ENCODE peak calls at places on chromosome 12, in nine cellular contexts. C, S, A, N, U, B, T, D and L are unnamed samples.

GRCh38 chr12:104699489-104700194 is 242.9 kb downstream of the CHST11 start:
- DNase-seq in C (peak), S (no peak), A (no peak), N (no peak), U (no peak), B (peak), T (no peak), D (no peak), L (no peak)

GRCh38 chr12:116559330-116560080 is at the start of gene MAP1LC3B2:
- DNase-seq in C (peak), S (peak), A (peak), N (peak), U (no peak), B (peak), T (peak), D (no peak), L (no peak)

GRCh38 chr12:28955921-28956320 is 193.2 kb upstream of the FAR2 start:
- DNase-seq in C (no peak), S (no peak), A (no peak), N (no peak), U (no peak), B (no peak), T (no peak), D (no peak), L (no peak)

GRCh38 chr12:7376196-7376595 is 67.8 kb downstream of the CD163L1 start:
- DNase-seq in C (peak), S (no peak), A (no peak), N (no peak), U (no peak), B (no peak), T (no peak), D (no peak), L (peak)

GRCh38 chr12:126051611-126052107 is 986.4 kb downstream of the AACS start:
- DNase-seq in C (peak), S (no peak), A (peak), N (no peak), U (no peak), B (no peak), T (no peak), D (peak), L (no peak)

GRCh38 chr12:121033625-121034349 is 5.3 kb downstream of the OASL start:
- DNase-seq in C (peak), S (no peak), A (peak), N (peak), U (no peak), B (peak), T (peak), D (peak), L (no peak)

GRCh38 chr12:29889737-29890136 is 106.0 kb upstream of the TMTC1 start:
- DNase-seq in C (peak), S (peak), A (peak), N (no peak), U (no peak), B (peak), T (no peak), D (peak), L (no peak)

GRCh38 chr12:109873653-109874052 is 6.7 kb downstream of the GLTP start:
- DNase-seq in C (peak), S (no peak), A (no peak), N (no peak), U (no peak), B (no peak), T (no peak), D (no peak), L (no peak)

GRCh38 chr12:105083551-105084105 is 630 bp downstream of the ALDH1L2 start:
- DNase-seq in C (peak), S (peak), A (peak), N (no peak), U (peak), B (peak), T (no peak), D (peak), L (no peak)

GRCh38 chr12:27309293-27309994 is 23.2 kb upstream of the BMAL2 start:
- DNase-seq in C (no peak), S (no peak), A (no peak), N (no peak), U (no peak), B (peak), T (no peak), D (no peak), L (no peak)

GRCh38 chr12:14283489-14284144 is 81.9 kb upstream of the ATF7IP start:
- DNase-seq in C (no peak), S (no peak), A (no peak), N (no peak), U (no peak), B (peak), T (no peak), D (no peak), L (no peak)

GRCh38 chr12:68240079-68240478 is 13.3 kb downstream of the IL22 start:
- DNase-seq in C (peak), S (peak), A (peak), N (no peak), U (peak), B (no peak), T (no peak), D (peak), L (peak)

GRCh38 chr12:93592641-93593396 is 20.3 kb downstream of the SOCS2 start:
- DNase-seq in C (no peak), S (no peak), A (no peak), N (no peak), U (no peak), B (no peak), T (no peak), D (no peak), L (no peak)

GRCh38 chr12:5874514-5874913 is 70.5 kb downstream of the ANO2 start:
- DNase-seq in C (no peak), S (no peak), A (no peak), N (no peak), U (no peak), B (no peak), T (peak), D (no peak), L (no peak)

GRCh38 chr12:5871741-5872140 is 73.3 kb downstream of the ANO2 start:
- DNase-seq in C (no peak), S (no peak), A (no peak), N (no peak), U (no peak), B (no peak), T (no peak), D (no peak), L (no peak)

GRCh38 chr12:5870183-5870582 is 74.9 kb downstream of the ANO2 start:
- DNase-seq in C (no peak), S (no peak), A (no peak), N (no peak), U (no peak), B (no peak), T (no peak), D (no peak), L (no peak)

GRCh38 chr12:5873341-5873919 is 71.6 kb downstream of the ANO2 start:
- DNase-seq in C (no peak), S (no peak), A (no peak), N (no peak), U (no peak), B (no peak), T (no peak), D (no peak), L (no peak)

DNA sequence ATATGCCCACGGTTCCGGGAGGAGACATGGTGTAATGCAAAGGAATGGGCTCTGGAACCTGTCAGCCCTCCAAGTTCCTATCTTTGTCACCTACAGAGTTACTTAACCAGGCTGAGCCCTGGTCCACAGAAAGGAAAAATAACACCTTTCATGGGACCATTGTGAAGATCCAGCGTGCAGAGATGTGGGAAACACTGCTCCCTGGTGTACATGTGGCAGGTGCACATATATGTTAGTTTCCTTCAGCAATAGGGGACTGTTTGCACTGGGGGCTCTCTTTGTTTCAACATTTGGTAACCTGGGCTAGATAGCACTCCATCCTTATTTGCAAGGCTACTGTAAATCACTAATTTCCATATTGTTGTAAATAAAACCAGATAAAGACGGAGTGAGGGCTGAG is 72.3 kb downstream of the ANO2 start:
- DNase-seq in C (peak), S (peak), A (peak), N (no peak), U (no peak), B (peak), T (no peak), D (peak), L (no peak)
- TF ChIP-seq CTCF in C (peak), S (peak), A (peak), N (no peak), U (no peak), B (no peak), T (no peak), D (peak), L (peak)

GRCh38 chr12:53725824-53726223 is 1.4 kb downstream of the CALCOCO1 start:
- DNase-seq in C (peak), S (no peak), A (peak), N (no peak), U (no peak), B (no peak), T (no peak), D (no peak), L (no peak)

GRCh38 chr12:53727310-53728041 is at the start of gene CALCOCO1:
- DNase-seq in C (peak), S (peak), A (peak), N (peak), U (peak), B (peak), T (peak), D (peak), L (peak)

GRCh38 chr12:53726342-53726741 is 910 bp downstream of the CALCOCO1 start:
- DNase-seq in C (no peak), S (no peak), A (no peak), N (no peak), U (no peak), B (peak), T (no peak), D (no peak), L (no peak)

GRCh38 chr12:53728206-53728605 is 954 bp upstream of the CALCOCO1 start:
- DNase-seq in C (no peak), S (no peak), A (no peak), N (no peak), U (no peak), B (no peak), T (no peak), D (no peak), L (no peak)

DNA sequence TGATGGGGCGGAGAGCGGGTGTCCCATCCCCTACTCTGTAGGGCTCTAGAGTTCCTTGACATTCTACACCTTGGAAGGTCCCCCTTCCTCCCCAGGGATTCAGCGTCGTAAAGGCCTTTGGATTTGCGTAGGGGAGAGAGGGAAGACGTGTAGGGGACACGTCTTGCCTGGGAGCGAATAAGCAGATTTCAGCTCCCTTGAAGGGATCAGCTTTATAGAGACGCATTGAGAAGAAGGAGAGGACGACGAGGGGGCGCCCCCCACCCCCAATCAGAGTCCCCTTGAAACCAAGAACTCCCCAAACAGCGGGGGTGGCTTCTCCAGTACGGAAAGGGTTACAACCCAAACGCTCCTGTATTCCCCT is 324 bp downstream of the CALCOCO1 start:
- DNase-seq in C (peak), S (no peak), A (no peak), N (no peak), U (no peak), B (no peak), T (no peak), D (peak), L (no peak)
- H3K4me3 ChIP-seq in C (peak), S (peak), A (peak), N (peak), U (peak), B (peak), T (peak), D (peak), L (peak)

GRCh38 chr12:132075026-132075713 is 68.9 kb downstream of the DDX51 start:
- DNase-seq in C (peak), S (no peak), A (no peak), N (no peak), U (no peak), B (no peak), T (no peak), D (no peak), L (no peak)
- TF ChIP-seq CTCF in C (peak), S (peak), A (peak), N (no peak), U (no peak), B (peak), T (no peak), D (peak), L (peak)

GRCh38 chr12:46959484-46959883 is 119.9 kb upstream of the PCED1B start:
- DNase-seq in C (peak), S (no peak), A (peak), N (no peak), U (no peak), B (no peak), T (no peak), D (no peak), L (no peak)

GRCh38 chr12:46965880-46966279 is 113.5 kb upstream of the PCED1B start:
- DNase-seq in C (no peak), S (no peak), A (no peak), N (no peak), U (no peak), B (no peak), T (no peak), D (no peak), L (no peak)

GRCh38 chr12:46965137-46965536 is 114.3 kb upstream of the PCED1B start:
- DNase-seq in C (no peak), S (no peak), A (peak), N (no peak), U (no peak), B (no peak), T (no peak), D (no peak), L (no peak)

GRCh38 chr12:46964496-46965098 is 114.8 kb upstream of the PCED1B start:
- DNase-seq in C (peak), S (peak), A (peak), N (no peak), U (no peak), B (no peak), T (no peak), D (no peak), L (no peak)

DNA sequence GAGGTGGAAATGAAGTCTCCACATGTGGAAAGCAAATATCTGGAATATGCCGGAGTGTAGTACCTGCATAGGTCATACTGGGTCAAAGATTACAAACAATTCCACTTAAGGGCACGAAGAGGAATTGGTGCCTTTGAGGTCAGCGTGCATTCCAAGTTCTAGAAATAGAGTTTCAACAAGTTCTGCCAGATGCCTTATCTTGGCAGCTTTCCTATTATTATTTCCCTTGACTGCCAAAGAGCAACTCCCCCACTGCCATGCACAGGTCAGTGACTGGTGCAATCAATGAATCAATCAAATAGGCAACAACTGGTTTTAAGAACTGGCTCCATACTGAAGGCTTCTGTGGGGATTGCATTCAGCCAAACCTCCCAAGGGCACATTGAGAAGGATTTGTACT is 115.4 kb upstream of the PCED1B start:
- DNase-seq in C (peak), S (no peak), A (peak), N (no peak), U (no peak), B (no peak), T (no peak), D (no peak), L (no peak)
- H3K4me3 ChIP-seq in C (no peak), S (no peak), A (peak), N (no peak), U (no peak), B (no peak), T (no peak), D (no peak), L (no peak)

DNA sequence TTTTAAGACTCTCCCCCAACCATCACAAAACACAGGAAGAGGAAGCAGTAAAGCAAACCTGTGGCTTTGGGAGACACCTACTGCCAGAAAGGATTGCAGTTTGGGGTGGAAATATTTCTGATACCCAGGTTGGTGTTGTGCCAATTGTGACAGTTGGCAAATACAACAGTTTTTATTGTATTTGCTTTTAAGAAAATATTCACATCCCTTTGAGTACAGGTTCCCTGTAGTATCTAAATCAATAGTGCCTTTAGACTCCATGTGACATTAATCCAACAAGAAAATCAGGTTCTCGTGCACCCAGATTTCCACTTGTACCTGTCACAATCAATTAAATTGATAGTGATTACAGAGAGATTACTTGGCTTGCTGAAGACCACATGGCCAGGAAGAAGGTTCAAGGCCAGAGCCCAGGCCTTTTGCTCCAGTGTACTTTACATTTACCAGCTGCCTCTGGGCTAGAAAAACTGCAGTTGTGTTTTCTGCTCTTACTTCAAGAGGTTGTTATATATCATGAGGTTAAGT is 361.2 kb downstream of the ATP23 start:
- DNase-seq in C (no peak), S (no peak), A (no peak), N (no peak), U (no peak), B (no peak), T (no peak), D (no peak), L (no peak)
- TF ChIP-seq CTCF in C (no peak), S (no peak), A (no peak), N (no peak), U (no peak), B (no peak), T (no peak), D (no peak), L (no peak)

DNA sequence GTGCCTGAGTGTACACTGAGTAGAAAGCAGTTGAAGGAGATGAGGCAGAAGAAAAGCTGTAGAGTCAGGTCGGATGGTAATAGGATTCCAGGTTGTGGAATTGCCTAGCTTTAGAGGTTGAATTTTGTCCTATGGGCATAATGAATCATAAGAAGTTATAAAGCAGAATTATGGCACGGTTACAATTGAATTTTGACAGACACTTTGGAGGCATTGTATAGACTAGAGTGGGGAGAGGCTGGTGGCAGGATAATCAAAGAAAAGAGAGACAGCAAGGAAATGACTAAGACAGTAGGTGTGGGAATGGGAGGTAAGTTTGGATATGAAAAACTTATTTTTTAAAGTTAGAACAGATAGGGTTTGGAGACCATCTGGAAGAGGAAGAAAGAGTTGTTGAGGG is 102.6 kb downstream of the NTN4 start:
- DNase-seq in C (no peak), S (no peak), A (no peak), N (no peak), U (no peak), B (no peak), T (no peak), D (no peak), L (no peak)
- H3K4me3 ChIP-seq in C (no peak), S (no peak), A (no peak), N (no peak), U (no peak), B (no peak), T (no peak), D (no peak), L (no peak)

DNA sequence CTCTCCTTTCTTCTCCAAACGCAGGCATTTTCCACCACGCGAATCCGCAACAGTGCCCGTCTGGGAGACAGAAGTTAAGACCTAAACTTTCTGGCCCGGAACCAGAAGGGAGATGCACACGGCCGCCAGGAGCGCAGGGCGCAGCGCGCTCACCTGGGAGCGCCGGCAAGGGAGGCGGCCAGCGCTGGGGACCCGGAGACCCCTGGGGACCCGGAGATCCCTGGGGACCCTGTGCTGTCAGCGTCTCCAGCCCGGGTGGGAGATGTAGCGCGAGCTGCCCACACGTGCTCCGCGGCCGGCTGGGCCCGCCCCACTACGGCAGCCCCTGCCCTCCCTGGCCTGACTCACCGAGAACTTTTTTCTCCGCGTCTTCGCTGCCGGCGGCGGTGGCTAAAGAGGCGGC is 620 bp downstream of the YBX3 start:
- DNase-seq in C (peak), S (peak), A (peak), N (peak), U (peak), B (peak), T (peak), D (no peak), L (no peak)
- TF ChIP-seq CTCF in C (no peak), S (no peak), A (no peak), N (peak), U (no peak), B (peak), T (no peak), D (peak), L (no peak)